ENCODE peak calls at places on chromosomes 4 and X, in five cellular contexts. A is mesenchymal stem cell, W is H9, X is neuronal stem cell, D is H1. V is an unnamed sample.

GRCh38 chr4:151668687-151669402 is 92.0 kb downstream of the GATB start:
- DNase-seq in A (no peak), W (no peak), X (no peak), D (no peak), V (no peak)

GRCh38 chr4:127069675-127070074 is 563.1 kb upstream of the INTU start:
- DNase-seq in A (peak), W (no peak), X (no peak), D (no peak), V (no peak)

GRCh38 chr4:118740869-118741268 is 55.7 kb downstream of the METTL14 start:
- DNase-seq in A (peak), W (no peak), X (no peak), D (no peak), V (peak)

GRCh38 chrX:9135901-9136510 is 102.1 kb upstream of the FAM9B start:
- DNase-seq in A (peak), W (no peak), X (no peak), D (no peak), V (no peak)

GRCh38 chrX:64842492-64842891 is 133.8 kb downstream of the ZC4H2 start:
- DNase-seq in A (no peak), W (no peak), X (no peak), D (no peak), V (no peak)

GRCh38 chrX:103656623-103657022 is 27.8 kb downstream of the TCEAL1 start:
- DNase-seq in A (peak), W (no peak), X (no peak), D (no peak), V (peak)

GRCh38 chrX:23901805-23902204 is 5.9 kb downstream of the APOO start:
- DNase-seq in A (peak), W (peak), X (peak), D (no peak), V (peak)

GRCh38 chr4:140092094-140092820 is 61.7 kb downstream of the MAML3 start:
- DNase-seq in A (peak), W (peak), X (peak), D (peak), V (no peak)

GRCh38 chrX:133005038-133005437 is 46.6 kb upstream of the HS6ST2 start:
- DNase-seq in A (peak), W (no peak), X (peak), D (no peak), V (peak)

GRCh38 chrX:143994206-143994605 is 110.3 kb downstream of the UBE2NL start:
- DNase-seq in A (no peak), W (no peak), X (no peak), D (no peak), V (no peak)

GRCh38 chr4:1644906-1645657 is 39.0 kb downstream of the FAM53A start:
- DNase-seq in A (peak), W (no peak), X (peak), D (no peak), V (no peak)

GRCh38 chrX:12956704-12957541 is 18.0 kb upstream of the TMSB4X start:
- DNase-seq in A (peak), W (no peak), X (no peak), D (no peak), V (no peak)

GRCh38 chr4:183261953-183262775 is 57.9 kb downstream of the CLDN22 start:
- DNase-seq in A (peak), W (peak), X (peak), D (peak), V (peak)

GRCh38 chr4:11698846-11699590 is 270.3 kb upstream of the HS3ST1 start:
- DNase-seq in A (peak), W (no peak), X (no peak), D (no peak), V (peak)

GRCh38 chr4:148574502-148574901 is 132.3 kb upstream of the NR3C2 start:
- DNase-seq in A (no peak), W (no peak), X (no peak), D (no peak), V (peak)

GRCh38 chrX:40085714-40086113 is 12.0 kb downstream of the BCOR start:
- DNase-seq in A (no peak), W (peak), X (no peak), D (no peak), V (no peak)

GRCh38 chr4:93814722-93815121 is 13.8 kb upstream of the ATOH1 start:
- DNase-seq in A (no peak), W (no peak), X (no peak), D (no peak), V (no peak)

GRCh38 chr4:152045397-152045780 is 284.6 kb upstream of the GATB start:
- DNase-seq in A (no peak), W (no peak), X (no peak), D (no peak), V (no peak)

GRCh38 chrX:133258481-133258880 is 40.3 kb upstream of the TFDP3 start:
- DNase-seq in A (peak), W (no peak), X (no peak), D (no peak), V (no peak)

GRCh38 chrX:130339408-130340222 is at the start of gene SLC25A14:
- DNase-seq in A (peak), W (peak), X (peak), D (peak), V (peak)

GRCh38 chr4:118968006-118968405 is 79.4 kb downstream of the SYNPO2 start:
- DNase-seq in A (peak), W (peak), X (no peak), D (no peak), V (peak)

GRCh38 chr4:178577933-178578332 is 1135.7 kb upstream of the AGA start:
- DNase-seq in A (no peak), W (no peak), X (no peak), D (no peak), V (no peak)

GRCh38 chrX:119015407-119016242 is 41.2 kb downstream of the LONRF3 start:
- DNase-seq in A (peak), W (no peak), X (no peak), D (no peak), V (peak)

GRCh38 chrX:74614193-74614909 is at the start of gene RLIM:
- DNase-seq in A (peak), W (peak), X (peak), D (peak), V (peak)

GRCh38 chrX:7252013-7252610 is 104.2 kb upstream of the PUDP start:
- DNase-seq in A (no peak), W (no peak), X (no peak), D (no peak), V (peak)

GRCh38 chr4:165520071-165520470 is 141.3 kb downstream of the CPE start:
- DNase-seq in A (no peak), W (no peak), X (no peak), D (no peak), V (no peak)

GRCh38 chr4:2402053-2402452 is 16.4 kb downstream of the ZFYVE28 start:
- DNase-seq in A (peak), W (peak), X (peak), D (peak), V (no peak)

GRCh38 chr4:112840061-112840460 is 203.1 kb downstream of the LARP7 start:
- DNase-seq in A (peak), W (no peak), X (no peak), D (no peak), V (no peak)

GRCh38 chr4:184801781-184802180 is 24.0 kb downstream of the ACSL1 start:
- DNase-seq in A (no peak), W (no peak), X (no peak), D (no peak), V (no peak)

GRCh38 chr4:127048371-127049085 is 584.2 kb upstream of the INTU start:
- DNase-seq in A (peak), W (no peak), X (no peak), D (no peak), V (no peak)

GRCh38 chr4:84648185-84648584 is 65.3 kb downstream of the CDS1 start:
- DNase-seq in A (no peak), W (no peak), X (no peak), D (no peak), V (no peak)

GRCh38 chr4:138097912-138098600 is 144.1 kb downstream of the SLC7A11 start:
- DNase-seq in A (no peak), W (no peak), X (no peak), D (no peak), V (no peak)

GRCh38 chr4:101933855-101934254 is 143.3 kb downstream of the BANK1 start:
- DNase-seq in A (no peak), W (no peak), X (no peak), D (no peak), V (peak)
- H2BK12ac ChIP-seq in A (no peak), W (no peak), X (no peak), D (no peak), V (no peak)

GRCh38 chrX:140163376-140164159 is 198.2 kb upstream of the CXorf66 start:
- DNase-seq in A (no peak), W (no peak), X (no peak), D (no peak), V (no peak)
- H2BK12ac ChIP-seq in A (no peak), W (no peak), X (no peak), D (no peak), V (no peak)

GRCh38 chr4:26746742-26747351 is 113.8 kb upstream of the STIM2 start:
- DNase-seq in A (no peak), W (no peak), X (no peak), D (no peak), V (peak)

GRCh38 chr4:26751838-26752237 is 108.8 kb upstream of the STIM2 start:
- DNase-seq in A (no peak), W (no peak), X (no peak), D (no peak), V (no peak)

GRCh38 chr4:26751004-26751403 is 109.6 kb upstream of the STIM2 start:
- DNase-seq in A (no peak), W (no peak), X (no peak), D (no peak), V (no peak)

GRCh38 chr4:26749867-26750266 is 110.8 kb upstream of the STIM2 start:
- DNase-seq in A (no peak), W (no peak), X (no peak), D (no peak), V (no peak)

DNA sequence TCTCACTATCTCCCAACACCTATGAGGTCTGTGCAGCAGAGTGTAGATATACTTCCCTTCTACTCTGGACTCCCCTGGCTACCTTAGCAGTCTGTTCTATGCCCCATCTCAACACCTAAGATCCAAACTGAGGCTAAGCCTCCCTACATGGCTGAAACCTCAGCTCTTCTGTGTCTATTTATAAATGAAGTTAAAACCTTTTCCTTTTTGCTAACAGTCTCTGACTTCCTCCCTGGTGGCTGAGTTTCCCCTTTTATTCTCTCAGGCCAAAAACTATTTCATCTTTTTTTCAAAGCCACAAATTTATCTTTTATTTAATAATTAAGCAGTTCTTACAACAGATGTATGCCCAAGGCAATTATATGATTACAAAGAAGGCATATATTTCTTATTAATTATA is 111.8 kb upstream of the STIM2 start:
- DNase-seq in A (no peak), W (no peak), X (no peak), D (no peak), V (no peak)
- H2BK12ac ChIP-seq in A (no peak), W (no peak), X (no peak), D (no peak), V (no peak)

GRCh38 chr4:149928507-149928906 is 112.9 kb upstream of the IQCM start:
- DNase-seq in A (no peak), W (no peak), X (no peak), D (no peak), V (no peak)

GRCh38 chr4:149933120-149933519 is 117.5 kb upstream of the IQCM start:
- DNase-seq in A (no peak), W (no peak), X (no peak), D (no peak), V (no peak)

GRCh38 chr4:149923736-149924135 is 108.1 kb upstream of the IQCM start:
- DNase-seq in A (no peak), W (peak), X (no peak), D (no peak), V (no peak)

GRCh38 chr4:149932188-149932587 is 116.5 kb upstream of the IQCM start:
- DNase-seq in A (no peak), W (no peak), X (no peak), D (no peak), V (no peak)

DNA sequence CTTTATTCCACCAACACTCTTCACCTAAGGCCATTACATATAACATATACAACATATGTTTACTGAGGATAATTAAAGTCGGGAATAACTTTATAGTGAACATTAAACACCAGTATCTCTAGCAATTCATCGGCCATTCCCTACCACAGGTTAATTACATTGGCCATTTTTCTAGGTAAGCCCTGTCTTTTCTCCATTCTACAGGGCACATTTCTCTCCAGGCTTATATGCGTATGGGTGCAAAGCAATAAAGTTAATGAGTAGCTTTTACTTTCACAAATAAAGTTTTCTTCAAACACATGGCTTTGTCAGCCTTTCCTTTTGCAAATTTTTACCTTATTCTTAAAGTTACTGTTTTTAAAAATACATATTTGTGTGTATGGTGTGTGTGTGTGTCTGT is 111.9 kb upstream of the IQCM start:
- DNase-seq in A (no peak), W (no peak), X (no peak), D (no peak), V (no peak)
- H2BK12ac ChIP-seq in A (no peak), W (no peak), X (no peak), D (no peak), V (no peak)

DNA sequence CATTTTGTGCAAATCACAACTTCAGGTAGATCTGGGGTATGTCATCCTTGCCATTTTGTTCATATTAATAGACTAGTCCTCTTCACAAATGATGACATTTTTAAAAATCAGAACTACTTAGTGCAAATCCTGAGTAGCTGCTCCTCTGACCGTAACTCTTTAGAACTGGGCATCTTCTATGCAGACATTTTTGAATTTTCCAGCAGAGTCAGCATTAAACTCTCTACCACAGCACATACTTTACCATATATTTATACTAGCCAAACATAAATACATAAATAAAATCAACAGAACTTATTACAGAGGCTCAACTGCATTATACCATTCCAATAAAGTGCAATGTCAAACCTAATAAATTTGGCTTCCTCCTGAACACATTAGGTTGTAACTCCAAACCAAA is 4.5 kb upstream of the SLITRK2 start:
- DNase-seq in A (no peak), W (no peak), X (no peak), D (no peak), V (no peak)
- H2BK12ac ChIP-seq in A (no peak), W (no peak), X (no peak), D (no peak), V (no peak)

DNA sequence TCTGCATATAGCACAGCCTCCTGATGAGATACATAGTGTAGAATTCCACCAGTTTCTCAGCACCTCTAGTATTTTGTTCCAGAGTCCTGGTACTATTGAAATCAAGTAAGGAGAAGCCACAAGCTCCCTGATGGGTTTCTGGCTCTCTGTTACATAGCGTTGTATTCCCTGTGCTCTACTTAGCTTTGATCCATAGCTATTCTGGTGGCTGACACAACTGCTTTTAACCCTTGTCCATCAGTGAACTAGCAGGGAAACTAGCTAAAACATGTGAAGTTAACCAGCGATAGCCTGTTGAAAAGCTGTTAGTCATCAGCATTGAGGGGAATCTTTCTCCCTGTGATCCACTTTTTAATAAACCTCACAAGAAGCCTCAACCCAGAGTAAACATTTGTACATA is 26.9 kb downstream of the NIPAL1 start:
- DNase-seq in A (no peak), W (no peak), X (no peak), D (no peak), V (no peak)
- H2BK12ac ChIP-seq in A (no peak), W (no peak), X (no peak), D (no peak), V (no peak)

GRCh38 chr4:99610605-99611172 is 36.1 kb downstream of the MTTP start:
- DNase-seq in A (no peak), W (no peak), X (no peak), D (no peak), V (no peak)
- H2BK12ac ChIP-seq in A (no peak), W (no peak), X (no peak), D (no peak), V (no peak)

GRCh38 chr4:5212255-5213032 is 161.2 kb downstream of the STK32B start:
- DNase-seq in A (no peak), W (no peak), X (no peak), D (no peak), V (no peak)

GRCh38 chr4:5206391-5206790 is 155.1 kb downstream of the STK32B start:
- DNase-seq in A (peak), W (no peak), X (no peak), D (no peak), V (no peak)

GRCh38 chr4:5215321-5215720 is 164.0 kb downstream of the STK32B start:
- DNase-seq in A (no peak), W (no peak), X (no peak), D (no peak), V (no peak)

GRCh38 chr4:5205981-5206380 is 154.7 kb downstream of the STK32B start:
- DNase-seq in A (no peak), W (no peak), X (no peak), D (no peak), V (no peak)

DNA sequence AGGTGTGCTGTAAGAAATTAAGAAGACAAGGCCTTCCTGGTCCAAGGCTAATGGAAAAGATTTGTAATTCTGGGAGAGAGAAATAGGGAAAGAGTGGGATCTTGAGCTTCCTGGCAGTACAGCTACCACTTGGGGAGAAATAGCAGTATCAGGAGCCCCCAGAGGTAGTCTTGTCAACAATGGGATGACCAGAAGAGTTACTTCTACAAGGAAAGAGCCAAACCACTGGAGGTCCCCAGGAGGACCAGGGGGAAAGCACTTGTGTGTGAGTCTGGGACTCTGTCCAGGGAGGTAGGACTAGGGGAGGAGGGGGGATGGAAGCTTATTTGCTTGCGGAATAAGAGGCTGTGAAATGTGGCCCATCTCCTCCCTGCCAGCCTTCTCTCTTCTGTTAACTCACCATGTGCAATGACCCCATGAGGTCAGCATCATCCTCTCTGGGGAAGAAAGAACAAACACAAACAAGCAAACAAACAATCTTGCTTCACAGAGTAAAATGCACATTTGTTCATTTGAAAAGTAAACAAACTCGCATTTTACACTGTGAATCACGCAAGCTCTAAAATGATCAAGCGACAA is 160.1 kb downstream of the STK32B start:
- DNase-seq in A (no peak), W (no peak), X (no peak), D (no peak), V (no peak)
- H2BK12ac ChIP-seq in A (no peak), W (no peak), X (no peak), D (no peak), V (no peak)

DNA sequence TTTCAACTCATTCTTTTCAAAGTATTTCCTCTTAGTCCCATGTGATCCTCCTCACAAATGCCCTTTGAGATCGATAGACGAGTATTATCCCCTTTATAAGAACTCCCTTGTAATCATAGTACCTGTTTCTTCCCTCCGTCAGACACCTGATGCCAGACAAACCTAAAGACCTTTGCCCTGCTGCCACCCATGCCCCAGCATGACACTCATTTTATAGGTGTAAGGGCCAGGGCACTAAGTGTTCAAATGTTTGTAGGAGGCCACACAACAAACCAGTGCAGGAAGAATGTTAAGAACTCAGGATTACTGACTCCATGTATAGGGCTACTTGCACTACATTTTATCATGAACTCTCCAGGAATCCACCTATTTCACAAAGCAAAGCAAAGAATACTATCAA is 115.6 kb upstream of the DIAPH2 start:
- DNase-seq in A (no peak), W (no peak), X (no peak), D (no peak), V (no peak)
- H2BK12ac ChIP-seq in A (no peak), W (no peak), X (no peak), D (no peak), V (no peak)